ENCODE peak calls at places on chromosomes 5 and 9, in six cellular contexts. D, J, X, U, C and W are unnamed samples.

GRCh38 chr5:102241809-102242421 is 54.2 kb downstream of the SLCO4C1 start:
- DNase-seq in D (no peak), C (no peak), U (no peak), X (peak), J (no peak), W (no peak)

GRCh38 chr5:14806452-14806851 is 65.1 kb downstream of the ANKH start:
- DNase-seq in X (no peak), D (no peak), J (no peak), C (peak), U (peak), W (no peak)

GRCh38 chr5:68227532-68228160 is 12.1 kb downstream of the PIK3R1 start:
- DNase-seq in D (no peak), X (no peak), C (no peak), U (no peak), J (no peak), W (no peak)

GRCh38 chr9:98906273-98907040 is 37.2 kb upstream of the COL15A1 start:
- DNase-seq in C (no peak), J (no peak), X (no peak), U (peak), D (no peak), W (no peak)

GRCh38 chr9:3732077-3733038 is 206.6 kb upstream of the RFX3 start:
- DNase-seq in U (peak), X (peak), C (peak), J (no peak), D (no peak), W (peak)

GRCh38 chr5:4086081-4086480 is 490.4 kb downstream of the IRX1 start:
- DNase-seq in C (no peak), J (no peak), U (no peak), X (no peak), D (no peak), W (no peak)

GRCh38 chr5:129107637-129108036 is 13.1 kb downstream of the ISOC1 start:
- DNase-seq in U (no peak), X (no peak), C (no peak), J (no peak), D (no peak), W (no peak)

GRCh38 chr9:21174671-21175070 is 8.2 kb upstream of the IFNA21 start:
- DNase-seq in C (no peak), J (no peak), D (no peak), U (no peak), X (no peak), W (no peak)

DNA sequence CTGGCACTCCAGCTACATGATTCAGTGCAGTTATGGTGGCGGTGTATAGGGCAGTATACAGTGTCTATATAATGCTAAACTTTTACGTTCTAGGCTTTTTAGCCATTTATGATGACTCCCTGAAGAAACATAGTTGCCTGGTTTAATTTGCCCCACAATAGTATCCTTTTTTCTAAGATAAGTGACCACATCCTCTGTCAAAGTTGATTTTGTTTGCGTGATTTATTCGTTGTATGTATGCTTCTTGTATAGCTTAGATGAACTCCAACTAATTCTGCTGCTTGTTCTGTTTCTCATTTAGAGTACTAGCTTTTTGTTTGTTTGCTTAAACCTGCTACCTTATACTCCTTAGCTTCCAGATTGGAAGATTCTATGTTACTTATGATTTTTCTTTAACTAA is 83.6 kb downstream of the ERMP1 start:
- DNase-seq in J (no peak), U (no peak), C (no peak), X (no peak), D (no peak), W (no peak)
- TF ChIP-seq CTCF in J (no peak), U (no peak), C (no peak), X (no peak), D (no peak), W (no peak)

GRCh38 chr5:135186662-135187522 is 152.9 kb upstream of the PITX1 start:
- DNase-seq in D (no peak), C (no peak), X (no peak), U (no peak), J (no peak), W (peak)
- TF ChIP-seq CTCF in D (no peak), C (no peak), X (peak), U (no peak), J (no peak), W (peak)

DNA sequence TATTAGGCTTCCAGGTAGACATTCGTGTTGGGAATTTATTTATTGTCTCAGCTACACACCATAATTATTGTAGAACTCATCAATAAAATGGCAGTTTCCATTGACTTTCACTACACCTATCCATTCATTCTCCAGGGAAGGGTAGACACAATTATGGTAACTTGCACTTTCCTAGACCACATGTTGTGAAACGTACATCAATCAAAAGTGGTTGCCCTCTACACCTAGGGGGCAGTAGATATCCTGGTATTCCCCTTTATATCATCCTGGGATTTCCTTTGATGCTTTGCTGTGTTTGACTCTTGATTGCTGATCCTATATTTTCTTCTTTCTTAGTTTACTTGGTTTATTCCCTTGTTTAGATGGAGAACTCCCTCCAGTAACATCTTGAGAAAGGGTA is 47.9 kb downstream of the ADGRV1 start:
- DNase-seq in C (no peak), X (peak), J (no peak), D (no peak), U (no peak), W (peak)
- TF ChIP-seq CTCF in C (peak), X (peak), J (no peak), D (no peak), U (no peak), W (peak)

DNA sequence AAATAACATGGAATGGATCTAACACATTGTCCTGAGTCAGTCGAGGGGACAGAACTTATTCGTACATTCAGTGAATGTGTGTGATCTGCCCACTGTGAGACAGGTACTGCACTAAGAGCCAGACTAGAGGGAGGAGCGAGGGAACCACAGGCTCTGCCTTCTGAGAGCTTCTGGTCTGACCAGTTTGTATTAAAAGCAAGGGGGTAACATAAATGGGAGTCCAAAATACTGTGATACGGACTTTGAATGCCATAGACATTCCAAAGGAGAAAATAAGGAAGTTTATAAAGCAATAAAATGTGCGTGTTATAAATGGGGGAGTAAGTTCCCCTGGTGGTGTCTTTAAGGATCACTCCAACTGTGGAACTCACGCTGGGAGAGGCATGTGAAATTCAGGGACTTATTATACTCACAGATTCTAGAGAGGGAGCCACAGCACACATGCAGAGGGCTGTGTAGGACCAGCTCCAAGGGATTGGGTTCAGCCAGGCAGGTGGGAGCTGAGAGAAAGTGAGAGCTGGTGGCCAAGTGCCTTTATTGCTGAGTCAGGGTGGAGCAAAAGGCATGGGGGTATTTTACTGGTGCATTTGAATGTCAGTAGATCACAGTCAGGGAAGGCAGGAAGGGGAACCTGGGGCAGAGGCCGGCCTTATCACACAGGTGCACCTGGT is 186.5 kb upstream of the WWC1 start:
- DNase-seq in U (peak), D (no peak), X (peak), C (no peak), J (no peak), W (no peak)
- TF ChIP-seq CTCF in U (no peak), D (no peak), X (no peak), C (peak), J (no peak), W (no peak)

GRCh38 chr5:6711409-6712135 is 1.7 kb upstream of the TENT4A start:
- DNase-seq in D (no peak), C (no peak), U (no peak), X (no peak), J (no peak), W (no peak)
- TF ChIP-seq CTCF in D (no peak), C (no peak), U (peak), X (no peak), J (no peak), W (no peak)

GRCh38 chr9:2727966-2728613 is 10.8 kb downstream of the KCNV2 start:
- DNase-seq in X (peak), C (peak), D (no peak), U (peak), J (no peak), W (peak)
- TF ChIP-seq CTCF in X (peak), C (peak), D (peak), U (peak), J (peak), W (peak)

GRCh38 chr5:99587983-99588382 is 659.2 kb upstream of the CHD1 start:
- DNase-seq in D (no peak), J (no peak), X (no peak), C (no peak), U (no peak), W (no peak)
- TF ChIP-seq CTCF in D (no peak), J (no peak), X (no peak), C (no peak), U (no peak), W (no peak)

GRCh38 chr5:154858972-154859950 is 834 bp downstream of the CNOT8 start:
- DNase-seq in D (no peak), X (no peak), U (no peak), C (no peak), J (no peak), W (no peak)

GRCh38 chr5:154860123-154860522 is 1.7 kb downstream of the CNOT8 start:
- DNase-seq in U (peak), D (no peak), J (no peak), C (no peak), X (peak), W (peak)

GRCh38 chr5:154858251-154858971 is at the start of gene CNOT8:
- DNase-seq in U (peak), J (peak), D (peak), X (peak), C (peak), W (peak)

GRCh38 chr5:154857091-154857533 is 1.3 kb upstream of the CNOT8 start:
- DNase-seq in J (peak), X (peak), U (no peak), D (no peak), C (no peak), W (no peak)

DNA sequence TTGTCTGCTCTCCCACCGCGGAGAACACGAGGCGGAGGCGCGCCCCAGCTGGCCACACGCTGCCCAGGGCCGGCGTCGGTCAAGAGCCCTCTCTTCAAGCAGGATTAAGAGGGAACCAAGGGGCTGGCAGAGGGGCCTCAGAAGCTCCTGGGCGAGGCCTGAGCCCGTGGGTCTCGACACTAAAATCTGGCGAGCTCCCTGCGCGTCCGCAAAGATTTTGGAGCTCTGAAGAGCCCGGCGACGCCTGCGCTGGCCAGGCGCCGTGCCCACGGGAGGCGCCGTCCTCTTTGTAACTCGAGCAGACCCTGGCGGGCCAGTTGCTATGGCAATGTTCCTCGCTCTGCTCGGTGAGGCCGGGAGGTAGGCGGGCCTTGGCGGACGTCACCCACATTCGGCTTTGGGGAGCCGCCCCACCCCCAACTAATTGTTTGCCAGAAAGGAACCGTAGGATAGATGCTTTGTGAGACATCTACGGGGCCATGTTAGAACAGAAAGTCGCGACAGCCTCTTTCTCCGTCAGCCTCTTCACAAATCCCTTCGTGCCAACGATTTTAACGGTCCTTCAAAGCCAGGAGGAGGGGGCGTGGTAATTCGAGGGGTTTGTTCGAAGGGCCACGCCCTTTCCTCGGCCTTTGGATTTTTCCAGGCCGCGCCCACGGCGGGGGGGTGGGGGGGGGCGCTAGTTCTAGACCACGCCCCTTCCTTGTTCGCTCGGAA is 735 bp upstream of the CNOT8 start:
- DNase-seq in C (peak), X (peak), J (peak), D (peak), U (peak), W (peak)
- TF ChIP-seq CTCF in C (peak), X (no peak), J (no peak), D (peak), U (no peak), W (no peak)

GRCh38 chr9:132631280-132631679 is 38.5 kb downstream of the DDX31 start:
- DNase-seq in D (no peak), C (peak), X (no peak), U (peak), J (no peak), W (no peak)
- TF ChIP-seq CTCF in D (no peak), C (peak), X (no peak), U (no peak), J (no peak), W (no peak)

GRCh38 chr5:76542236-76542635 is 81.0 kb downstream of the F2RL2 start:
- DNase-seq in J (no peak), D (no peak), X (no peak), U (no peak), C (no peak), W (no peak)
- TF ChIP-seq CTCF in J (no peak), D (no peak), X (no peak), U (no peak), C (no peak), W (no peak)